ENCODE peak calls at places on chromosomes 5 and 9, in five cellular contexts. One of them, this sample, is unnamed.

GRCh38 chr9:65420771-65421170 is 135.8 kb upstream of the FOXD4L5 start:
- DNase-seq in prostate gland: no peak
- DNase-seq in heart left ventricle: no peak
- DNase-seq in stomach: no peak
- DNase-seq in cardiac muscle cell: no peak
- DNase-seq in this sample: no peak

GRCh38 chr9:95265960-95266359 is 51.5 kb downstream of the FANCC start:
- DNase-seq in stomach: no peak
- DNase-seq in prostate gland: no peak
- DNase-seq in cardiac muscle cell: no peak
- DNase-seq in heart left ventricle: no peak
- DNase-seq in this sample: no peak

GRCh38 chr9:105205787-105206511 is 38.5 kb upstream of the SLC44A1 start:
- DNase-seq in prostate gland: no peak
- DNase-seq in stomach: peak; percentile 35
- DNase-seq in heart left ventricle: peak; percentile 70
- DNase-seq in cardiac muscle cell: no peak
- DNase-seq in this sample: no peak

GRCh38 chr5:170749911-170750431 is 33.6 kb upstream of the GABRP start:
- DNase-seq in heart left ventricle: no peak
- DNase-seq in stomach: peak; percentile 47
- DNase-seq in cardiac muscle cell: no peak
- DNase-seq in prostate gland: peak; percentile 85
- DNase-seq in this sample: peak; percentile 93

GRCh38 chr9:70053864-70054263 is 10.2 kb downstream of the MAMDC2 start:
- DNase-seq in prostate gland: peak; percentile 79
- DNase-seq in cardiac muscle cell: no peak
- DNase-seq in stomach: no peak
- DNase-seq in heart left ventricle: no peak
- DNase-seq in this sample: peak; percentile 99

GRCh38 chr9:116569111-116569510 is 118.0 kb upstream of the TRIM32 start:
- DNase-seq in stomach: no peak
- DNase-seq in heart left ventricle: no peak
- DNase-seq in prostate gland: no peak
- DNase-seq in cardiac muscle cell: no peak
- DNase-seq in this sample: no peak

GRCh38 chr9:18463991-18464390 is 10.0 kb upstream of the ADAMTSL1 start:
- DNase-seq in stomach: no peak
- DNase-seq in prostate gland: no peak
- DNase-seq in heart left ventricle: no peak
- DNase-seq in cardiac muscle cell: no peak
- DNase-seq in this sample: no peak

GRCh38 chr5:158414780-158415179 is 555.8 kb upstream of the CLINT1 start:
- DNase-seq in cardiac muscle cell: no peak
- DNase-seq in stomach: no peak
- DNase-seq in prostate gland: no peak
- DNase-seq in heart left ventricle: peak; percentile 26
- DNase-seq in this sample: no peak

GRCh38 chr9:113868501-113868900 is 7.6 kb upstream of the ZNF618 start:
- DNase-seq in prostate gland: no peak
- DNase-seq in heart left ventricle: no peak
- DNase-seq in cardiac muscle cell: no peak
- DNase-seq in stomach: no peak
- DNase-seq in this sample: no peak

GRCh38 chr5:44332360-44332971 is 56.8 kb downstream of the FGF10 start:
- DNase-seq in stomach: no peak
- DNase-seq in heart left ventricle: no peak
- DNase-seq in prostate gland: no peak
- DNase-seq in cardiac muscle cell: peak; percentile 71
- DNase-seq in this sample: peak; percentile 23

GRCh38 chr5:174990909-174991308 is 266.5 kb downstream of the MSX2 start:
- DNase-seq in cardiac muscle cell: no peak
- DNase-seq in stomach: peak; percentile 71
- DNase-seq in heart left ventricle: peak; percentile 34
- DNase-seq in prostate gland: no peak
- DNase-seq in this sample: no peak

GRCh38 chr5:178381921-178382688 is 149.5 kb upstream of the PHYKPL start:
- DNase-seq in prostate gland: no peak
- DNase-seq in heart left ventricle: no peak
- DNase-seq in cardiac muscle cell: no peak
- DNase-seq in stomach: no peak
- DNase-seq in this sample: no peak

GRCh38 chr5:147403659-147404640 is 105.9 kb downstream of the DPYSL3 start:
- DNase-seq in heart left ventricle: peak; percentile 59
- DNase-seq in stomach: no peak
- DNase-seq in prostate gland: peak; percentile 6
- DNase-seq in cardiac muscle cell: peak; percentile 73
- DNase-seq in this sample: no peak

GRCh38 chr9:137467896-137468295 is 8.8 kb upstream of the NSMF start:
- DNase-seq in stomach: no peak
- DNase-seq in prostate gland: no peak
- DNase-seq in cardiac muscle cell: no peak
- DNase-seq in heart left ventricle: no peak
- DNase-seq in this sample: no peak

GRCh38 chr9:34522091-34522887 is 501 bp downstream of the ENHO start:
- DNase-seq in stomach: no peak
- DNase-seq in cardiac muscle cell: no peak
- DNase-seq in heart left ventricle: no peak
- DNase-seq in prostate gland: no peak
- DNase-seq in this sample: no peak

GRCh38 chr5:169213479-169213878 is 87.5 kb downstream of the SLIT3 start:
- DNase-seq in prostate gland: no peak
- DNase-seq in heart left ventricle: no peak
- DNase-seq in stomach: no peak
- DNase-seq in cardiac muscle cell: no peak
- DNase-seq in this sample: no peak

DNA sequence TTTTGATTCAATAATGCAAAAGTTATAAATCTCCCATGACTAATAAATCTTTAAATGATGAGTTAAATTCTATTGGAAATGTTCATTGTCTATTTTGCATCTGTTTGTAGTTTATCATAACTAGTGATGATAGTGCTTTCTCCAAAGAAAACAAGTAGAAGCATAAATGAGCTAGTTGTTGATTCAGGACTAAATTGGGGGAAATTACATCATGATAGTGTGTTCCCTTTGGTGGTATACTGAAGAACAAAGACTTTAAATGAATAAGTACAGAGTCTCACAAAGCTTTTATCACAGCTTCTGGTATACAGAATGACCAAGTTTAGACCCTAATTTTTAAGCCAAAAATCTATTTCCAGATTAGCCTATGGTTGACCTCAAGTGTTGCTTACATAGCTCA is 173.8 kb downstream of the MCTP1 start:
- DNase-seq in heart left ventricle: no peak
- DNase-seq in stomach: no peak
- DNase-seq in cardiac muscle cell: no peak
- DNase-seq in prostate gland: no peak
- DNase-seq in this sample: no peak
- TF ChIP-seq CTCF in heart left ventricle: no peak
- TF ChIP-seq CTCF in stomach: no peak
- TF ChIP-seq CTCF in cardiac muscle cell: no peak
- TF ChIP-seq CTCF in prostate gland: no peak
- TF ChIP-seq CTCF in this sample: no peak

GRCh38 chr9:36041491-36041890 is 4.8 kb downstream of the RECK start:
- DNase-seq in heart left ventricle: no peak
- DNase-seq in prostate gland: no peak
- DNase-seq in stomach: no peak
- DNase-seq in cardiac muscle cell: no peak
- DNase-seq in this sample: no peak
- H3K4me3 ChIP-seq in heart left ventricle: no peak overlapping the region
- H3K4me3 ChIP-seq in prostate gland: no peak overlapping the region
- H3K4me3 ChIP-seq in stomach: no peak overlapping the region
- H3K4me3 ChIP-seq in cardiac muscle cell: no peak overlapping the region
- H3K4me3 ChIP-seq in this sample: no peak overlapping the region

GRCh38 chr5:36708996-36709395 is 102.6 kb downstream of the SLC1A3 start:
- DNase-seq in cardiac muscle cell: no peak
- DNase-seq in prostate gland: no peak
- DNase-seq in stomach: no peak
- DNase-seq in heart left ventricle: no peak
- DNase-seq in this sample: no peak
- TF ChIP-seq CTCF in cardiac muscle cell: no peak
- TF ChIP-seq CTCF in prostate gland: no peak
- TF ChIP-seq CTCF in stomach: no peak
- TF ChIP-seq CTCF in heart left ventricle: peak; percentile 14
- TF ChIP-seq CTCF in this sample: no peak

DNA sequence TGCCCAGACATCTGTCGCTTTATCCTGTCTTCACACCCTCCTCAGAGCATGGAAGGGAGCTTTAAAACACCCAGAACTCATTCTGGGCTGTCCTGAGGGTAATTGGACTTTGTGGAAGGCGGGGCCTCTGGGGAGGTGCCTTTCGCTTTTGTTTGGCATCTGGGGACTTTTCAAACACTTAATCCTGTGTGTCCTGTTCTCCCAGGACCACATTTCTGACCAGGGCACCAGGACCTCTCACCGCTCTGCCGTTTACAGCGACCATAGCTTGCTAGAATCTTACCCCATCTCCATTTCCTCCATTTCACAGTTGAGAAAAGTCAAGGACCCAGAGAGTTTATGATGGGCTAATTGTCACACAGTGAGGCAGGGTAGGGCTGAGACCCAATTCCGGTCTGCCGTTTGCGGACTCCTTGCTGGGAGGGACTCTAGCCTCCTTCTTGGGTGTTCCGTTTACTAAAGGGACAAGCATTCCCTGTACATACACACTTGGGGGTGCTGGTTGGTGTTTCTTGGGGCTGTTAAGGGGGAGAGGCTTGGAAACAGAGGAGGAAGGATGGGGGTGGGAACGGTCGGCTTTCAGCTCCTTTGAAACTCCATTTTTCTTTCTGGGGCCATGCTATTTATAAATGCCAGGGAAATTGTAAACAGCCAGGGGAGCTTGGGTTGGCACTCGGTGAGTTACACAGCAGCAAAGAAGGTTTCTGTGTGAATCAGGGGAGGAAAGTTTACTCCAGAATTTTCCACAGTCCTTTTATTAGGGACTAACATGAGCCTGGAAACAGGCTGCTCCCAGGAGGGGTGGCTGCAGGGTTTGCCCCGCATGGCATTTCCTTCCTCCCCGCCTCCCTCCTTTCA is 1.3 kb downstream of the GSN start:
- DNase-seq in heart left ventricle: no peak
- DNase-seq in cardiac muscle cell: no peak
- DNase-seq in prostate gland: peak; percentile 52
- DNase-seq in stomach: peak; percentile 61
- DNase-seq in this sample: no peak
- H3K4me3 ChIP-seq in heart left ventricle: peak overlapping the region; percentile 78
- H3K4me3 ChIP-seq in cardiac muscle cell: peak overlapping the region; percentile 71
- H3K4me3 ChIP-seq in prostate gland: peak overlapping the region; percentile 81
- H3K4me3 ChIP-seq in stomach: peak overlapping the region; percentile 88
- H3K4me3 ChIP-seq in this sample: no peak overlapping the region

DNA sequence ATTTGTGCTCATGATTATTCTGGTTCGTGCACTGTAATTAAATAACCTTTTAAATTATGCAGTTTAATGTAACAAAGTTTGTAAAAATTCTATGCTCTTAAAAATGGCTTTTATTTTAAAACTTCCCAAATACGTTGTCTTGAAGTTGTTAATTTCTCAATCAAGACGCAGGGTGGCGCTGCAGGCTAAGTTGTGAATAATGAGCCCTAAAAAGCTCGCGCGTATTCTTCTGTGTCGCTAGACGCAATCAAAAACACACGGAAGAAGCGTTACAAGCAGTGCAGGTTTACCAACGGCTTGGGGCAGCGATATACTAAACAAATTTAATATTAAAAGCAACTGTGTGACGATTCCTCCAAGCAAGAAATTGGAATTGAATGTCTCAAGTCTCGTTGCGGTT is at the start of gene PCDHB4:
- DNase-seq in prostate gland: no peak
- DNase-seq in heart left ventricle: peak; percentile 31
- DNase-seq in stomach: no peak
- DNase-seq in cardiac muscle cell: no peak
- DNase-seq in this sample: peak; percentile 31
- TF ChIP-seq CTCF in prostate gland: no peak
- TF ChIP-seq CTCF in heart left ventricle: peak; percentile 40
- TF ChIP-seq CTCF in stomach: no peak
- TF ChIP-seq CTCF in cardiac muscle cell: no peak
- TF ChIP-seq CTCF in this sample: peak; percentile 58

DNA sequence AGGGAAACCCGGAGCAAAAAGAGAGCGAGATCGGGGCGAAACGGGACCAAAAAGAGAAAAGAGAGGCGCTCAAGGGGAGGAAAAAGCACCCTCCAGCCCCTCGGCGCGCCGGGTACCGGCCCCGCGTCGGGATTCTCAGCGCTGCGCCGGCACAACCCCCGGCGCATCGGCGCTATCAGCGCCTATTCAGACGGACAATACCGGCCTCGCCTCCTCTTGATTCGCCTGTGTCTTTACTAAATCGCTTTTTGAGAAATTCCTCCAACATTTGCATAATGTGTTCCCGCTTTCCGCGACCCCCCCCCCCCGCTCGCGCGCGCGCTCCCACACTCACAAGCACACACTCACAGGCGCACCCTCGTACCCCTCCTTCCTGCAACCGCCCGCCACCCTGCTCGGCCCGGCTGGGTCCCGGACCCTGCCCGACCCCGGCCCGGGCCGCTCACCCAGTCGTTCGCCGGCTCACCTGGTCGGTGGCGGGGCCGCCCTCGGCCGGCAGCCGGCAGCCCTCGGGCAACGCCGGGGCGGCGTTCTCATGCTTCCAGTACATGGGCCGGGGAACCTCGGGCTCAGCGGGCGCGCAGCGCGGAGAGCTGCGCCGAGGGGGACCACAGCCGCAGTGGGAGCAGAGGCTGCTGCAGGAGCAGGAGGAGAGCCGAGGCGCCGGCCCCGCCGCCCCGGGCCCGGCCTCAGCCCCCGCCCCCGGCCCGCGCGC is 409 bp downstream of the LHX6 start:
- DNase-seq in heart left ventricle: no peak
- DNase-seq in prostate gland: no peak
- DNase-seq in cardiac muscle cell: peak; percentile 49
- DNase-seq in stomach: no peak
- DNase-seq in this sample: no peak
- H3K4me3 ChIP-seq in heart left ventricle: peak overlapping the region; percentile 43
- H3K4me3 ChIP-seq in prostate gland: peak overlapping the region; percentile 18
- H3K4me3 ChIP-seq in cardiac muscle cell: peak overlapping the region; percentile 25
- H3K4me3 ChIP-seq in stomach: peak overlapping the region; percentile 59
- H3K4me3 ChIP-seq in this sample: peak overlapping the region; percentile 18

GRCh38 chr5:45639038-45639437 is 57.1 kb downstream of the HCN1 start:
- DNase-seq in prostate gland: no peak
- DNase-seq in cardiac muscle cell: peak; percentile 35
- DNase-seq in heart left ventricle: no peak
- DNase-seq in stomach: no peak
- DNase-seq in this sample: no peak
- TF ChIP-seq CTCF in prostate gland: no peak
- TF ChIP-seq CTCF in cardiac muscle cell: no peak
- TF ChIP-seq CTCF in heart left ventricle: peak; percentile 28
- TF ChIP-seq CTCF in stomach: no peak
- TF ChIP-seq CTCF in this sample: peak; percentile 41

GRCh38 chr5:149551227-149552037 is at the start of gene CSNK1A1:
- DNase-seq in prostate gland: peak; percentile 97
- DNase-seq in heart left ventricle: peak; percentile 98
- DNase-seq in cardiac muscle cell: peak; percentile 99
- DNase-seq in stomach: peak; percentile 99
- DNase-seq in this sample: peak; percentile 95

GRCh38 chr5:149552038-149552494 is 827 bp upstream of the CSNK1A1 start:
- DNase-seq in prostate gland: no peak
- DNase-seq in cardiac muscle cell: no peak
- DNase-seq in heart left ventricle: no peak
- DNase-seq in stomach: no peak
- DNase-seq in this sample: no peak

GRCh38 chr5:149550267-149550582 is 1.0 kb downstream of the CSNK1A1 start:
- DNase-seq in stomach: no peak
- DNase-seq in cardiac muscle cell: no peak
- DNase-seq in prostate gland: no peak
- DNase-seq in heart left ventricle: no peak
- DNase-seq in this sample: no peak

GRCh38 chr5:149550608-149551226 is 522 bp downstream of the CSNK1A1 start:
- DNase-seq in cardiac muscle cell: peak; percentile 21
- DNase-seq in prostate gland: no peak
- DNase-seq in heart left ventricle: peak; percentile 46
- DNase-seq in stomach: no peak
- DNase-seq in this sample: no peak

GRCh38 chr5:149552761-149553160 is 1.5 kb upstream of the CSNK1A1 start:
- DNase-seq in stomach: no peak
- DNase-seq in heart left ventricle: no peak
- DNase-seq in prostate gland: no peak
- DNase-seq in cardiac muscle cell: no peak
- DNase-seq in this sample: no peak
- H3K4me3 ChIP-seq in stomach: no peak overlapping the region
- H3K4me3 ChIP-seq in heart left ventricle: no peak overlapping the region
- H3K4me3 ChIP-seq in prostate gland: no peak overlapping the region
- H3K4me3 ChIP-seq in cardiac muscle cell: no peak overlapping the region
- H3K4me3 ChIP-seq in this sample: no peak overlapping the region